ENCODE peak calls at places on chromosomes 4 and X, in six cellular contexts. P, N, X, E, U and J are unnamed samples. For H3K4me1, the result is how much of the 10 kb centered on the place peaks cover.

GRCh38 chr4:146520894-146521542 is 722 bp downstream of the SLC10A7 start:
- DNase-seq in P (no peak), U (no peak), X (peak), E (peak), N (no peak), J (no peak)

GRCh38 chr4:151204925-151205524 is 71.9 kb upstream of the PRSS48 start:
- DNase-seq in E (no peak), N (no peak), U (no peak), P (no peak), X (no peak), J (no peak)

GRCh38 chr4:47668810-47669408 is 169.0 kb downstream of the CORIN start:
- DNase-seq in N (no peak), P (no peak), E (no peak), X (peak), U (no peak), J (no peak)

GRCh38 chrX:38561951-38562719 is 793 bp downstream of the TSPAN7 start:
- DNase-seq in E (peak), U (peak), N (peak), P (no peak), X (no peak), J (peak)

GRCh38 chr4:170465434-170465833 is 375.7 kb upstream of the AADAT start:
- DNase-seq in P (no peak), E (no peak), X (no peak), U (no peak), N (peak), J (no peak)

GRCh38 chr4:150337709-150338108 is 244.2 kb upstream of the MAB21L2 start:
- DNase-seq in N (no peak), P (no peak), X (peak), U (no peak), E (no peak), J (no peak)

GRCh38 chr4:52873861-52874343 is 11.8 kb downstream of the RASL11B start:
- DNase-seq in X (no peak), U (no peak), P (no peak), N (peak), E (no peak), J (no peak)

GRCh38 chr4:38128478-38129451 is 168.6 kb downstream of the PTTG2 start:
- DNase-seq in N (peak), E (peak), P (no peak), X (peak), U (no peak), J (no peak)

GRCh38 chr4:150540536-150540935 is 41.4 kb upstream of the MAB21L2 start:
- DNase-seq in X (no peak), U (no peak), E (no peak), N (no peak), P (no peak), J (no peak)

DNA sequence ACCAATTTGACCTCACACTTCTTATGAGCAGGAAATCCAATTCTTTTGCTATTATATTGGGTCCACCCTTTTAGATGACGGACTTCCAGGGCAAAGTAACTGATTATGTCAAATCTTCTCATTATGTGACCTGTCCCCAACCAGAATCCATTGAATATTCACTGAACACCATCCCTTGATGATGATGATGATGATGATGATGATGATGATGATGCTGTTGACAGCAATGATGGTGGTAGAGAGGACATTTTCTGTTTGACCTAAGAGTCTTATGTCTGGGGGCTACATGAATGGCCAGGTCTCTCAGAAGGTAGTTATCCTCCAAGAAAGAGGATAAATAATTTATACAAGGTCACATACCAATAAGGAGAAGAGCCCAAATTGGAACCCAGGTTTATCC is 5.2 kb downstream of the TCEAL8 start:
- DNase-seq in E (no peak), P (no peak), X (no peak), N (no peak), U (no peak), J (no peak)
- H3K27ac ChIP-seq in E (no peak), P (no peak), X (no peak), N (no peak), U (no peak), J (no peak)

DNA sequence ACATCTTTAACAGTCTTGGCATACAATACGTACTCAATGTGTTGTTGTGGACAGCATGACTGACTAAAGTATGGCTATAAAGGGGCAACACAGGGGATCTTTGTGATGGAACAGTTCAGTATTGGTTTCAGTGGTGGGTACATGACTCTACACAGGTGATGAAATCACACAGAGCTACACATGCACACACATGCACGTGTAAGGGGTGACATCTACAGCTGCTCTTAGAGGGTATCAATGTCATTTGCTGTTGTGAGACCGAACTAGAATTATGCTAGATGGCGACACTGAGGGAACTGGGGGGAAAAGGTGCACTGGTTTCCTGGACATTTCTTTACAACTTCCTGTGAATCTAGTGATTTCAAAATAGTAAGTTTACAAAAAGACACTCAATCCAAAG is 22.1 kb downstream of the GAB3 start:
- DNase-seq in X (no peak), E (no peak), P (no peak), U (no peak), N (no peak), J (no peak)
- H3K4me1 ChIP-seq in X (under half), E (half or more), P (under half), U (under half), N (under half), J (under half)

GRCh38 chr4:8319731-8320385 is 50.3 kb downstream of the HTRA3 start:
- DNase-seq in U (peak), X (peak), N (no peak), P (no peak), E (no peak), J (peak)

GRCh38 chr4:8318509-8318908 is 49.0 kb downstream of the HTRA3 start:
- DNase-seq in U (no peak), X (no peak), N (no peak), E (no peak), P (no peak), J (no peak)

GRCh38 chr4:8321220-8321619 is 51.7 kb downstream of the HTRA3 start:
- DNase-seq in N (no peak), P (no peak), U (no peak), E (no peak), X (no peak), J (no peak)

GRCh38 chr4:8319061-8319460 is 49.5 kb downstream of the HTRA3 start:
- DNase-seq in X (no peak), N (no peak), P (no peak), E (no peak), U (no peak), J (peak)

GRCh38 chr4:8320386-8320750 is 50.8 kb downstream of the HTRA3 start:
- DNase-seq in E (no peak), X (no peak), N (peak), P (no peak), U (no peak), J (no peak)
- TF ChIP-seq CTCF in E (no peak), X (no peak), N (peak), P (no peak), U (no peak), J (no peak)

GRCh38 chrX:154800508-154801207 is 4.6 kb downstream of the MPP1 start:
- DNase-seq in E (no peak), X (no peak), P (no peak), N (no peak), U (no peak), J (no peak)
- H3K27ac ChIP-seq in E (no peak), X (no peak), P (no peak), N (no peak), U (no peak), J (no peak)

DNA sequence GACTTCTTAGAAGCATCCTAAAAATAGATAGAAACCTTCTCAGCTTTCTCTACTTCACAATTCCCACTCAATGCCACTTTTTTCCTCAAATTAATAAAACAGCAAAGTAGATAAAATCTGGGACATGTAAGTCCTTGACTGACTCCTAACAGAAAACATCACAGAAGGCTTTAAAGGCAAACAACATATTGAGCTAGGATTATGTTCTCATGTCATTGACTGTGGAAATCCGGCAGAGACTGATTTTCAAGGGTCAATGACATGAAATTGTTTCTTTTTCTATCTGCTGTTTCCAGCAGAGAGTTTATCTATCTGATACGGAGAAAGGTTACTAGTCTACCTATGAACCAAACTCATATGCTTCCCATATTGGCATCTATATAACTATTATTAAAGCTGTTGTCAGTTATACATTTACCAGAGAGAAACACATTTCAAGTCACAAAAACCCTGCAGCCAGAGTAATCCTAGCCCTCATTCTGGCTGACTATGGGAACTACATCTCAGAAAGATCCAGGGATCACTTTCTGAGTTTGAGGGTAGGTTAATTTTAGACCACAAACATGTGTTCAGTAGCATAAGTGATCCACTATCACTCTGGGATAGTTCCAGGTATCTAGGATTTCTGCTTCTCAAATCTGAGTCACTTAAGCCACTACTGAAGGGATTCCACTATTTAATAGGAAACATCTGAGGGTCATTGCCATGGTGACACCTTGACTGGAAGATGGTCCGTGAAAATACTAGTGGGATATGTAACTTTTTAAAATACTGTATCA is 147.6 kb downstream of the PPP3CA start:
- DNase-seq in P (no peak), X (peak), E (no peak), N (no peak), U (no peak), J (no peak)
- H3K4me1 ChIP-seq in P (under half), X (under half), E (under half), N (under half), U (under half), J (under half)

GRCh38 chr4:6894086-6894478 is 15.5 kb upstream of the TBC1D14 start:
- DNase-seq in U (no peak), P (no peak), N (no peak), E (no peak), X (no peak), J (no peak)

GRCh38 chr4:6892909-6893202 is 16.8 kb upstream of the TBC1D14 start:
- DNase-seq in P (no peak), N (no peak), E (no peak), X (no peak), U (peak), J (no peak)

GRCh38 chr4:6891436-6892170 is 18.0 kb upstream of the TBC1D14 start:
- DNase-seq in X (no peak), N (no peak), E (no peak), P (no peak), U (no peak), J (no peak)

GRCh38 chr4:6893449-6894085 is 16.1 kb upstream of the TBC1D14 start:
- DNase-seq in U (peak), P (no peak), X (peak), N (no peak), E (no peak), J (no peak)

GRCh38 chr4:6892190-6892908 is 17.3 kb upstream of the TBC1D14 start:
- DNase-seq in E (no peak), N (peak), U (peak), P (no peak), X (peak), J (peak)
- TF ChIP-seq CTCF in E (no peak), N (peak), U (no peak), P (no peak), X (no peak), J (no peak)

GRCh38 chr4:152415980-152416379 is 119.9 kb downstream of the FBXW7 start:
- DNase-seq in U (no peak), E (no peak), N (no peak), X (peak), P (no peak), J (no peak)
- H3K27ac ChIP-seq in U (no peak), E (no peak), N (no peak), X (no peak), P (no peak), J (no peak)

GRCh38 chr4:6445403-6446129 is 26.8 kb downstream of the PPP2R2C start:
- DNase-seq in X (no peak), U (no peak), E (no peak), N (no peak), P (no peak), J (no peak)
- H3K4me1 ChIP-seq in X (under half), U (under half), E (under half), N (under half), P (under half), J (under half)

GRCh38 chrX:55524487-55524886 is 34.8 kb upstream of the USP51 start:
- DNase-seq in E (no peak), P (no peak), U (no peak), N (no peak), X (peak), J (no peak)
- TF ChIP-seq CTCF in E (no peak), P (no peak), U (no peak), N (peak), X (no peak), J (no peak)